ENCODE peak calls at places on chromosomes 11 and 22, in eight cellular contexts. One of them, this sample, is unnamed.

GRCh38 chr11:93846411-93846810 is 4.0 kb downstream of the VSTM5 start:
- DNase-seq in AG08396: no peak
- DNase-seq in activated CD4-positive, alpha-beta T cell treated with anti-CD3 and anti-CD28 coated beads, Interleukin-2, amount 10 ng/mL, durations not matched to agents 7 days and 5 days: no peak
- DNase-seq in putamen: no peak
- DNase-seq in skeletal muscle cell: no peak
- DNase-seq in HCT116: no peak
- DNase-seq in hepatocyte: no peak
- DNase-seq in effector CD4-positive, alpha-beta T cell: no peak
- DNase-seq in this sample: no peak

GRCh38 chr11:10208045-10208674 is 85.9 kb downstream of the SBF2 start:
- DNase-seq in hepatocyte: peak
- DNase-seq in skeletal muscle cell: peak
- DNase-seq in putamen: peak
- DNase-seq in HCT116: peak
- DNase-seq in AG08396: peak
- DNase-seq in effector CD4-positive, alpha-beta T cell: no peak
- DNase-seq in activated CD4-positive, alpha-beta T cell treated with anti-CD3 and anti-CD28 coated beads, Interleukin-2, amount 10 ng/mL, durations not matched to agents 7 days and 5 days: no peak
- DNase-seq in this sample: peak

GRCh38 chr22:40273319-40273718 is 73.0 kb upstream of the ADSL start:
- DNase-seq in AG08396: no peak
- DNase-seq in activated CD4-positive, alpha-beta T cell treated with anti-CD3 and anti-CD28 coated beads, Interleukin-2, amount 10 ng/mL, durations not matched to agents 7 days and 5 days: no peak
- DNase-seq in hepatocyte: no peak
- DNase-seq in effector CD4-positive, alpha-beta T cell: no peak
- DNase-seq in HCT116: no peak
- DNase-seq in putamen: no peak
- DNase-seq in skeletal muscle cell: no peak
- DNase-seq in this sample: no peak

GRCh38 chr11:48047616-48048015 is 67.3 kb downstream of the PTPRJ start:
- DNase-seq in putamen: no peak
- DNase-seq in effector CD4-positive, alpha-beta T cell: no peak
- DNase-seq in AG08396: peak
- DNase-seq in hepatocyte: peak
- DNase-seq in HCT116: no peak
- DNase-seq in skeletal muscle cell: no peak
- DNase-seq in activated CD4-positive, alpha-beta T cell treated with anti-CD3 and anti-CD28 coated beads, Interleukin-2, amount 10 ng/mL, durations not matched to agents 7 days and 5 days: no peak
- DNase-seq in this sample: no peak

GRCh38 chr11:134554861-134555260 is 142.8 kb upstream of the B3GAT1 start:
- DNase-seq in hepatocyte: no peak
- DNase-seq in HCT116: no peak
- DNase-seq in skeletal muscle cell: no peak
- DNase-seq in AG08396: no peak
- DNase-seq in putamen: no peak
- DNase-seq in activated CD4-positive, alpha-beta T cell treated with anti-CD3 and anti-CD28 coated beads, Interleukin-2, amount 10 ng/mL, durations not matched to agents 7 days and 5 days: no peak
- DNase-seq in effector CD4-positive, alpha-beta T cell: no peak
- DNase-seq in this sample: no peak

GRCh38 chr22:38073150-38074130 is 10.5 kb downstream of the SLC16A8 start:
- DNase-seq in activated CD4-positive, alpha-beta T cell treated with anti-CD3 and anti-CD28 coated beads, Interleukin-2, amount 10 ng/mL, durations not matched to agents 7 days and 5 days: no peak
- DNase-seq in putamen: no peak
- DNase-seq in effector CD4-positive, alpha-beta T cell: no peak
- DNase-seq in AG08396: no peak
- DNase-seq in HCT116: no peak
- DNase-seq in hepatocyte: no peak
- DNase-seq in skeletal muscle cell: no peak
- DNase-seq in this sample: no peak

GRCh38 chr11:72812968-72813739 is 1.1 kb upstream of the ATG16L2 start:
- DNase-seq in HCT116: peak
- DNase-seq in skeletal muscle cell: no peak
- DNase-seq in AG08396: peak
- DNase-seq in putamen: no peak
- DNase-seq in effector CD4-positive, alpha-beta T cell: peak
- DNase-seq in activated CD4-positive, alpha-beta T cell treated with anti-CD3 and anti-CD28 coated beads, Interleukin-2, amount 10 ng/mL, durations not matched to agents 7 days and 5 days: peak
- DNase-seq in hepatocyte: peak
- DNase-seq in this sample: peak

GRCh38 chr11:23021287-23021863 is 161.1 kb upstream of the CCDC179 start:
- DNase-seq in AG08396: peak
- DNase-seq in skeletal muscle cell: no peak
- DNase-seq in activated CD4-positive, alpha-beta T cell treated with anti-CD3 and anti-CD28 coated beads, Interleukin-2, amount 10 ng/mL, durations not matched to agents 7 days and 5 days: no peak
- DNase-seq in hepatocyte: peak
- DNase-seq in effector CD4-positive, alpha-beta T cell: no peak
- DNase-seq in putamen: peak
- DNase-seq in HCT116: no peak
- DNase-seq in this sample: peak

GRCh38 chr11:58740447-58740846 is 8.7 kb upstream of the GLYAT start:
- DNase-seq in skeletal muscle cell: no peak
- DNase-seq in effector CD4-positive, alpha-beta T cell: no peak
- DNase-seq in putamen: no peak
- DNase-seq in AG08396: no peak
- DNase-seq in HCT116: no peak
- DNase-seq in activated CD4-positive, alpha-beta T cell treated with anti-CD3 and anti-CD28 coated beads, Interleukin-2, amount 10 ng/mL, durations not matched to agents 7 days and 5 days: no peak
- DNase-seq in hepatocyte: no peak
- DNase-seq in this sample: no peak

GRCh38 chr11:109553284-109553683 is 131.3 kb downstream of the C11orf87 start:
- DNase-seq in hepatocyte: no peak
- DNase-seq in activated CD4-positive, alpha-beta T cell treated with anti-CD3 and anti-CD28 coated beads, Interleukin-2, amount 10 ng/mL, durations not matched to agents 7 days and 5 days: no peak
- DNase-seq in AG08396: no peak
- DNase-seq in effector CD4-positive, alpha-beta T cell: no peak
- DNase-seq in HCT116: no peak
- DNase-seq in skeletal muscle cell: no peak
- DNase-seq in putamen: peak
- DNase-seq in this sample: no peak

GRCh38 chr11:65968600-65969482 is 7.3 kb downstream of the SART1 start:
- DNase-seq in hepatocyte: no peak
- DNase-seq in effector CD4-positive, alpha-beta T cell: no peak
- DNase-seq in skeletal muscle cell: no peak
- DNase-seq in AG08396: no peak
- DNase-seq in HCT116: no peak
- DNase-seq in putamen: no peak
- DNase-seq in activated CD4-positive, alpha-beta T cell treated with anti-CD3 and anti-CD28 coated beads, Interleukin-2, amount 10 ng/mL, durations not matched to agents 7 days and 5 days: no peak
- DNase-seq in this sample: no peak

GRCh38 chr11:1503708-1504104 is 17.1 kb upstream of the MOB2 start:
- DNase-seq in HCT116: no peak
- DNase-seq in skeletal muscle cell: no peak
- DNase-seq in AG08396: no peak
- DNase-seq in putamen: peak
- DNase-seq in effector CD4-positive, alpha-beta T cell: no peak
- DNase-seq in hepatocyte: no peak
- DNase-seq in activated CD4-positive, alpha-beta T cell treated with anti-CD3 and anti-CD28 coated beads, Interleukin-2, amount 10 ng/mL, durations not matched to agents 7 days and 5 days: no peak
- DNase-seq in this sample: no peak

GRCh38 chr22:49499433-49500075 is 328.1 kb downstream of the BRD1 start:
- DNase-seq in effector CD4-positive, alpha-beta T cell: no peak
- DNase-seq in activated CD4-positive, alpha-beta T cell treated with anti-CD3 and anti-CD28 coated beads, Interleukin-2, amount 10 ng/mL, durations not matched to agents 7 days and 5 days: no peak
- DNase-seq in hepatocyte: no peak
- DNase-seq in HCT116: no peak
- DNase-seq in putamen: no peak
- DNase-seq in skeletal muscle cell: no peak
- DNase-seq in AG08396: no peak
- DNase-seq in this sample: no peak

GRCh38 chr11:45320366-45320765 is 34.2 kb upstream of the SYT13 start:
- DNase-seq in activated CD4-positive, alpha-beta T cell treated with anti-CD3 and anti-CD28 coated beads, Interleukin-2, amount 10 ng/mL, durations not matched to agents 7 days and 5 days: no peak
- DNase-seq in skeletal muscle cell: no peak
- DNase-seq in AG08396: no peak
- DNase-seq in HCT116: no peak
- DNase-seq in putamen: no peak
- DNase-seq in hepatocyte: no peak
- DNase-seq in effector CD4-positive, alpha-beta T cell: no peak
- DNase-seq in this sample: no peak

GRCh38 chr22:39994566-39995345 is at the start of gene FAM83F:
- DNase-seq in hepatocyte: peak
- DNase-seq in activated CD4-positive, alpha-beta T cell treated with anti-CD3 and anti-CD28 coated beads, Interleukin-2, amount 10 ng/mL, durations not matched to agents 7 days and 5 days: peak
- DNase-seq in HCT116: peak
- DNase-seq in AG08396: no peak
- DNase-seq in skeletal muscle cell: no peak
- DNase-seq in effector CD4-positive, alpha-beta T cell: no peak
- DNase-seq in putamen: no peak
- DNase-seq in this sample: peak

GRCh38 chr11:134369656-134370525 is 38.1 kb downstream of the GLB1L2 start:
- DNase-seq in putamen: no peak
- DNase-seq in hepatocyte: no peak
- DNase-seq in effector CD4-positive, alpha-beta T cell: no peak
- DNase-seq in activated CD4-positive, alpha-beta T cell treated with anti-CD3 and anti-CD28 coated beads, Interleukin-2, amount 10 ng/mL, durations not matched to agents 7 days and 5 days: no peak
- DNase-seq in HCT116: no peak
- DNase-seq in skeletal muscle cell: no peak
- DNase-seq in AG08396: no peak
- DNase-seq in this sample: no peak

GRCh38 chr11:96306933-96307747 is 35.9 kb downstream of the MAML2 start:
- DNase-seq in putamen: peak
- DNase-seq in HCT116: peak
- DNase-seq in activated CD4-positive, alpha-beta T cell treated with anti-CD3 and anti-CD28 coated beads, Interleukin-2, amount 10 ng/mL, durations not matched to agents 7 days and 5 days: no peak
- DNase-seq in hepatocyte: peak
- DNase-seq in AG08396: peak
- DNase-seq in effector CD4-positive, alpha-beta T cell: no peak
- DNase-seq in skeletal muscle cell: peak
- DNase-seq in this sample: peak

GRCh38 chr11:64055077-64055476 is 19.3 kb downstream of the FLRT1 start:
- DNase-seq in hepatocyte: no peak
- DNase-seq in HCT116: no peak
- DNase-seq in effector CD4-positive, alpha-beta T cell: no peak
- DNase-seq in skeletal muscle cell: no peak
- DNase-seq in AG08396: no peak
- DNase-seq in putamen: peak
- DNase-seq in activated CD4-positive, alpha-beta T cell treated with anti-CD3 and anti-CD28 coated beads, Interleukin-2, amount 10 ng/mL, durations not matched to agents 7 days and 5 days: no peak
- DNase-seq in this sample: no peak

GRCh38 chr22:50246242-50247175 is 1.7 kb upstream of the TUBGCP6 start:
- DNase-seq in AG08396: no peak
- DNase-seq in HCT116: no peak
- DNase-seq in hepatocyte: no peak
- DNase-seq in effector CD4-positive, alpha-beta T cell: no peak
- DNase-seq in activated CD4-positive, alpha-beta T cell treated with anti-CD3 and anti-CD28 coated beads, Interleukin-2, amount 10 ng/mL, durations not matched to agents 7 days and 5 days: no peak
- DNase-seq in skeletal muscle cell: no peak
- DNase-seq in putamen: no peak
- DNase-seq in this sample: no peak

GRCh38 chr22:48782817-48783511 is 1044.7 kb downstream of the BRD1 start:
- DNase-seq in AG08396: no peak
- DNase-seq in effector CD4-positive, alpha-beta T cell: no peak
- DNase-seq in skeletal muscle cell: no peak
- DNase-seq in activated CD4-positive, alpha-beta T cell treated with anti-CD3 and anti-CD28 coated beads, Interleukin-2, amount 10 ng/mL, durations not matched to agents 7 days and 5 days: no peak
- DNase-seq in hepatocyte: no peak
- DNase-seq in HCT116: peak
- DNase-seq in putamen: no peak
- DNase-seq in this sample: no peak

GRCh38 chr11:129148487-129148886 is 43.6 kb downstream of the ARHGAP32 start:
- DNase-seq in effector CD4-positive, alpha-beta T cell: no peak
- DNase-seq in HCT116: no peak
- DNase-seq in putamen: no peak
- DNase-seq in hepatocyte: no peak
- DNase-seq in skeletal muscle cell: no peak
- DNase-seq in activated CD4-positive, alpha-beta T cell treated with anti-CD3 and anti-CD28 coated beads, Interleukin-2, amount 10 ng/mL, durations not matched to agents 7 days and 5 days: no peak
- DNase-seq in AG08396: no peak
- DNase-seq in this sample: no peak

GRCh38 chr11:65254724-65255123 is 7.0 kb upstream of the POLA2 start:
- DNase-seq in HCT116: no peak
- DNase-seq in AG08396: no peak
- DNase-seq in skeletal muscle cell: no peak
- DNase-seq in hepatocyte: no peak
- DNase-seq in putamen: no peak
- DNase-seq in activated CD4-positive, alpha-beta T cell treated with anti-CD3 and anti-CD28 coated beads, Interleukin-2, amount 10 ng/mL, durations not matched to agents 7 days and 5 days: no peak
- DNase-seq in effector CD4-positive, alpha-beta T cell: no peak
- DNase-seq in this sample: no peak

GRCh38 chr11:28983780-28984179 is 875.6 kb downstream of the METTL15 start:
- DNase-seq in hepatocyte: no peak
- DNase-seq in AG08396: no peak
- DNase-seq in HCT116: no peak
- DNase-seq in effector CD4-positive, alpha-beta T cell: no peak
- DNase-seq in putamen: no peak
- DNase-seq in skeletal muscle cell: no peak
- DNase-seq in activated CD4-positive, alpha-beta T cell treated with anti-CD3 and anti-CD28 coated beads, Interleukin-2, amount 10 ng/mL, durations not matched to agents 7 days and 5 days: no peak
- DNase-seq in this sample: no peak

GRCh38 chr11:65894034-65894591 is 3.6 kb downstream of the CCDC85B start:
- DNase-seq in activated CD4-positive, alpha-beta T cell treated with anti-CD3 and anti-CD28 coated beads, Interleukin-2, amount 10 ng/mL, durations not matched to agents 7 days and 5 days: peak
- DNase-seq in AG08396: no peak
- DNase-seq in hepatocyte: no peak
- DNase-seq in skeletal muscle cell: no peak
- DNase-seq in putamen: no peak
- DNase-seq in effector CD4-positive, alpha-beta T cell: no peak
- DNase-seq in HCT116: no peak
- DNase-seq in this sample: peak

GRCh38 chr11:30333405-30333804 is 10.5 kb downstream of the ARL14EP start:
- DNase-seq in AG08396: no peak
- DNase-seq in HCT116: no peak
- DNase-seq in putamen: no peak
- DNase-seq in activated CD4-positive, alpha-beta T cell treated with anti-CD3 and anti-CD28 coated beads, Interleukin-2, amount 10 ng/mL, durations not matched to agents 7 days and 5 days: no peak
- DNase-seq in effector CD4-positive, alpha-beta T cell: no peak
- DNase-seq in skeletal muscle cell: no peak
- DNase-seq in hepatocyte: peak
- DNase-seq in this sample: no peak

GRCh38 chr11:27720277-27720830 is 20.1 kb upstream of the BDNF start:
- DNase-seq in activated CD4-positive, alpha-beta T cell treated with anti-CD3 and anti-CD28 coated beads, Interleukin-2, amount 10 ng/mL, durations not matched to agents 7 days and 5 days: peak
- DNase-seq in hepatocyte: peak
- DNase-seq in HCT116: no peak
- DNase-seq in AG08396: peak
- DNase-seq in effector CD4-positive, alpha-beta T cell: no peak
- DNase-seq in skeletal muscle cell: no peak
- DNase-seq in putamen: no peak
- DNase-seq in this sample: no peak

GRCh38 chr11:597166-597725 is 18.5 kb downstream of the IRF7 start:
- DNase-seq in effector CD4-positive, alpha-beta T cell: no peak
- DNase-seq in activated CD4-positive, alpha-beta T cell treated with anti-CD3 and anti-CD28 coated beads, Interleukin-2, amount 10 ng/mL, durations not matched to agents 7 days and 5 days: no peak
- DNase-seq in putamen: no peak
- DNase-seq in hepatocyte: no peak
- DNase-seq in skeletal muscle cell: no peak
- DNase-seq in AG08396: no peak
- DNase-seq in HCT116: no peak
- DNase-seq in this sample: no peak

GRCh38 chr11:123491241-123491640 is 61.2 kb downstream of the GRAMD1B start:
- DNase-seq in skeletal muscle cell: no peak
- DNase-seq in hepatocyte: no peak
- DNase-seq in putamen: no peak
- DNase-seq in AG08396: no peak
- DNase-seq in effector CD4-positive, alpha-beta T cell: no peak
- DNase-seq in activated CD4-positive, alpha-beta T cell treated with anti-CD3 and anti-CD28 coated beads, Interleukin-2, amount 10 ng/mL, durations not matched to agents 7 days and 5 days: no peak
- DNase-seq in HCT116: no peak
- DNase-seq in this sample: no peak

GRCh38 chr11:66992041-66992440 is 16.9 kb downstream of the C11orf86 start:
- DNase-seq in skeletal muscle cell: no peak
- DNase-seq in effector CD4-positive, alpha-beta T cell: no peak
- DNase-seq in putamen: no peak
- DNase-seq in HCT116: no peak
- DNase-seq in activated CD4-positive, alpha-beta T cell treated with anti-CD3 and anti-CD28 coated beads, Interleukin-2, amount 10 ng/mL, durations not matched to agents 7 days and 5 days: no peak
- DNase-seq in AG08396: no peak
- DNase-seq in hepatocyte: no peak
- DNase-seq in this sample: no peak

GRCh38 chr11:67632175-67632981 is 2.6 kb upstream of the NUDT8 start:
- DNase-seq in effector CD4-positive, alpha-beta T cell: no peak
- DNase-seq in activated CD4-positive, alpha-beta T cell treated with anti-CD3 and anti-CD28 coated beads, Interleukin-2, amount 10 ng/mL, durations not matched to agents 7 days and 5 days: no peak
- DNase-seq in hepatocyte: peak
- DNase-seq in putamen: no peak
- DNase-seq in skeletal muscle cell: no peak
- DNase-seq in AG08396: no peak
- DNase-seq in HCT116: no peak
- DNase-seq in this sample: no peak

GRCh38 chr22:31148953-31149627 is 8.8 kb upstream of the PLA2G3 start:
- DNase-seq in skeletal muscle cell: peak
- DNase-seq in activated CD4-positive, alpha-beta T cell treated with anti-CD3 and anti-CD28 coated beads, Interleukin-2, amount 10 ng/mL, durations not matched to agents 7 days and 5 days: peak
- DNase-seq in AG08396: peak
- DNase-seq in effector CD4-positive, alpha-beta T cell: peak
- DNase-seq in HCT116: peak
- DNase-seq in putamen: peak
- DNase-seq in hepatocyte: peak
- DNase-seq in this sample: peak

GRCh38 chr11:117421471-117421870 is 93.8 kb downstream of the CEP164 start:
- DNase-seq in skeletal muscle cell: no peak
- DNase-seq in AG08396: no peak
- DNase-seq in putamen: no peak
- DNase-seq in effector CD4-positive, alpha-beta T cell: no peak
- DNase-seq in hepatocyte: no peak
- DNase-seq in activated CD4-positive, alpha-beta T cell treated with anti-CD3 and anti-CD28 coated beads, Interleukin-2, amount 10 ng/mL, durations not matched to agents 7 days and 5 days: no peak
- DNase-seq in HCT116: no peak
- DNase-seq in this sample: no peak

GRCh38 chr11:112886707-112887370 is 74.4 kb upstream of the NCAM1 start:
- DNase-seq in putamen: no peak
- DNase-seq in activated CD4-positive, alpha-beta T cell treated with anti-CD3 and anti-CD28 coated beads, Interleukin-2, amount 10 ng/mL, durations not matched to agents 7 days and 5 days: no peak
- DNase-seq in hepatocyte: peak
- DNase-seq in HCT116: no peak
- DNase-seq in skeletal muscle cell: no peak
- DNase-seq in AG08396: no peak
- DNase-seq in effector CD4-positive, alpha-beta T cell: no peak
- DNase-seq in this sample: no peak

This sample was measured in RKO.